ENCODE peak calls at places on chromosomes 2 and 18, in six cellular contexts. One of them, this sample, is unnamed.

GRCh38 chr2:235157746-235158482 is 206.1 kb downstream of the SH3BP4 start:
- DNase-seq in NCI-H1105: no peak
- DNase-seq in heart right ventricle: no peak
- DNase-seq in PC-3: no peak
- DNase-seq in CD8-positive, alpha-beta memory T cell: no peak
- DNase-seq in EL: no peak
- DNase-seq in this sample: no peak

GRCh38 chr2:82968381-82968780 is 1490.7 kb downstream of the SUCLG1 start:
- DNase-seq in CD8-positive, alpha-beta memory T cell: no peak
- DNase-seq in NCI-H1105: no peak
- DNase-seq in PC-3: no peak
- DNase-seq in EL: peak; percentile 16
- DNase-seq in heart right ventricle: no peak
- DNase-seq in this sample: no peak

GRCh38 chr2:137493261-137493660 is 471.0 kb upstream of the HNMT start:
- DNase-seq in CD8-positive, alpha-beta memory T cell: no peak
- DNase-seq in NCI-H1105: no peak
- DNase-seq in EL: no peak
- DNase-seq in PC-3: no peak
- DNase-seq in heart right ventricle: no peak
- DNase-seq in this sample: no peak

GRCh38 chr2:72993147-72993546 is 75.8 kb downstream of the EMX1 start:
- DNase-seq in CD8-positive, alpha-beta memory T cell: peak; percentile 33
- DNase-seq in EL: peak; percentile 35
- DNase-seq in PC-3: peak; percentile 64
- DNase-seq in heart right ventricle: no peak
- DNase-seq in NCI-H1105: peak; percentile 17
- DNase-seq in this sample: peak; percentile 6

GRCh38 chr2:112010751-112011150 is 44.3 kb upstream of the TMEM87B start:
- DNase-seq in NCI-H1105: no peak
- DNase-seq in heart right ventricle: no peak
- DNase-seq in EL: no peak
- DNase-seq in CD8-positive, alpha-beta memory T cell: no peak
- DNase-seq in PC-3: peak; percentile 45
- DNase-seq in this sample: no peak

GRCh38 chr2:162143969-162144368 is 8.1 kb downstream of the GCG start:
- DNase-seq in NCI-H1105: no peak
- DNase-seq in heart right ventricle: no peak
- DNase-seq in PC-3: no peak
- DNase-seq in EL: no peak
- DNase-seq in CD8-positive, alpha-beta memory T cell: no peak
- DNase-seq in this sample: no peak

GRCh38 chr2:121721926-121722325 is 14.7 kb downstream of the NIFK start:
- DNase-seq in NCI-H1105: no peak
- DNase-seq in PC-3: peak; percentile 80
- DNase-seq in CD8-positive, alpha-beta memory T cell: no peak
- DNase-seq in heart right ventricle: no peak
- DNase-seq in EL: peak; percentile 88
- DNase-seq in this sample: no peak

GRCh38 chr2:40550085-40550484 is 98.2 kb upstream of the SLC8A1 start:
- DNase-seq in heart right ventricle: no peak
- DNase-seq in PC-3: no peak
- DNase-seq in EL: no peak
- DNase-seq in CD8-positive, alpha-beta memory T cell: no peak
- DNase-seq in NCI-H1105: no peak
- DNase-seq in this sample: no peak

GRCh38 chr18:8706981-8707940 is 1.9 kb downstream of the MTCL1 start:
- DNase-seq in EL: peak; percentile 83
- DNase-seq in NCI-H1105: peak; percentile 29
- DNase-seq in CD8-positive, alpha-beta memory T cell: no peak
- DNase-seq in heart right ventricle: peak; percentile 16
- DNase-seq in PC-3: peak; percentile 83
- DNase-seq in this sample: peak; percentile 38

GRCh38 chr2:27369471-27370025 is 590 bp downstream of the EIF2B4 start:
- DNase-seq in PC-3: peak; percentile 54
- DNase-seq in CD8-positive, alpha-beta memory T cell: no peak
- DNase-seq in heart right ventricle: no peak
- DNase-seq in NCI-H1105: peak; percentile 12
- DNase-seq in EL: peak; percentile 64
- DNase-seq in this sample: no peak

GRCh38 chr2:17043173-17043572 is 377.5 kb upstream of the CYRIA start:
- DNase-seq in CD8-positive, alpha-beta memory T cell: no peak
- DNase-seq in PC-3: no peak
- DNase-seq in heart right ventricle: no peak
- DNase-seq in NCI-H1105: no peak
- DNase-seq in EL: peak; percentile 3
- DNase-seq in this sample: no peak

GRCh38 chr18:55337908-55338521 is 250.0 kb downstream of the TCF4 start:
- DNase-seq in PC-3: no peak
- DNase-seq in CD8-positive, alpha-beta memory T cell: no peak
- DNase-seq in heart right ventricle: peak; percentile 34
- DNase-seq in NCI-H1105: no peak
- DNase-seq in EL: no peak
- DNase-seq in this sample: no peak

GRCh38 chr18:23662309-23663263 is at the start of gene ANKRD29:
- DNase-seq in NCI-H1105: peak; percentile 34
- DNase-seq in EL: peak; percentile 45
- DNase-seq in heart right ventricle: peak; percentile 62
- DNase-seq in CD8-positive, alpha-beta memory T cell: peak; percentile 56
- DNase-seq in PC-3: peak; percentile 65
- DNase-seq in this sample: no peak

GRCh38 chr2:71864085-71864484 is 283.6 kb downstream of the CYP26B1 start:
- DNase-seq in CD8-positive, alpha-beta memory T cell: no peak
- DNase-seq in PC-3: no peak
- DNase-seq in EL: no peak
- DNase-seq in heart right ventricle: no peak
- DNase-seq in NCI-H1105: no peak
- DNase-seq in this sample: no peak

GRCh38 chr2:229489016-229489415 is 217.9 kb upstream of the PID1 start:
- DNase-seq in heart right ventricle: no peak
- DNase-seq in CD8-positive, alpha-beta memory T cell: no peak
- DNase-seq in NCI-H1105: no peak
- DNase-seq in PC-3: peak; percentile 95
- DNase-seq in EL: peak; percentile 95
- DNase-seq in this sample: no peak

GRCh38 chr2:111225871-111226270 is 105.2 kb downstream of the BCL2L11 start:
- DNase-seq in PC-3: peak; percentile 29
- DNase-seq in heart right ventricle: no peak
- DNase-seq in CD8-positive, alpha-beta memory T cell: no peak
- DNase-seq in EL: no peak
- DNase-seq in NCI-H1105: no peak
- DNase-seq in this sample: no peak

GRCh38 chr18:24071029-24071428 is 56.5 kb downstream of the TTC39C start:
- DNase-seq in PC-3: no peak
- DNase-seq in heart right ventricle: no peak
- DNase-seq in CD8-positive, alpha-beta memory T cell: no peak
- DNase-seq in NCI-H1105: no peak
- DNase-seq in EL: no peak
- DNase-seq in this sample: no peak

GRCh38 chr2:216589779-216590178 is 43.4 kb upstream of the IGFBP2 start:
- DNase-seq in PC-3: no peak
- DNase-seq in CD8-positive, alpha-beta memory T cell: no peak
- DNase-seq in heart right ventricle: no peak
- DNase-seq in EL: no peak
- DNase-seq in NCI-H1105: no peak
- DNase-seq in this sample: no peak

GRCh38 chr2:45391866-45392265 is 219.2 kb downstream of the SRBD1 start:
- DNase-seq in NCI-H1105: no peak
- DNase-seq in EL: peak; percentile 66
- DNase-seq in CD8-positive, alpha-beta memory T cell: no peak
- DNase-seq in heart right ventricle: no peak
- DNase-seq in PC-3: no peak
- DNase-seq in this sample: no peak

GRCh38 chr18:74499633-74500032 is 3.5 kb downstream of the CNDP2 start:
- DNase-seq in CD8-positive, alpha-beta memory T cell: peak; percentile 58
- DNase-seq in heart right ventricle: peak; percentile 37
- DNase-seq in EL: peak; percentile 69
- DNase-seq in PC-3: peak; percentile 50
- DNase-seq in NCI-H1105: no peak
- DNase-seq in this sample: no peak

GRCh38 chr2:51722311-51722710 is 690.4 kb upstream of the NRXN1 start:
- DNase-seq in heart right ventricle: no peak
- DNase-seq in CD8-positive, alpha-beta memory T cell: no peak
- DNase-seq in EL: peak; percentile 2
- DNase-seq in NCI-H1105: no peak
- DNase-seq in PC-3: peak; percentile 58
- DNase-seq in this sample: no peak

GRCh38 chr2:234048049-234048448 is 2.5 kb upstream of the SPP2 start:
- DNase-seq in EL: no peak
- DNase-seq in CD8-positive, alpha-beta memory T cell: no peak
- DNase-seq in PC-3: peak; percentile 35
- DNase-seq in NCI-H1105: no peak
- DNase-seq in heart right ventricle: no peak
- DNase-seq in this sample: no peak

GRCh38 chr18:77061946-77062517 is 70.6 kb downstream of the MBP start:
- DNase-seq in NCI-H1105: no peak
- DNase-seq in PC-3: no peak
- DNase-seq in heart right ventricle: no peak
- DNase-seq in CD8-positive, alpha-beta memory T cell: no peak
- DNase-seq in EL: no peak
- DNase-seq in this sample: no peak